ENCODE peak calls at places on chromosome 19, in six cellular contexts. R is IMR-90, H is uterus, U is cardiac muscle cell, Z is colonic mucosa, O is Peyer's patch. B is an unnamed sample.

GRCh38 chr19:27909185-27909840 is 1303.6 kb downstream of the UQCRFS1 start:
- DNase-seq in R (no peak), H (no peak), U (no peak), Z (no peak), O (no peak), B (no peak)

GRCh38 chr19:34228762-34229161 is 25.6 kb upstream of the GARRE1 start:
- DNase-seq in R (no peak), H (no peak), U (no peak), Z (no peak), O (no peak), B (no peak)

GRCh38 chr19:13877303-13877702 is 369 bp downstream of the NANOS3 start:
- DNase-seq in R (no peak), H (no peak), U (no peak), Z (no peak), O (no peak), B (no peak)

GRCh38 chr19:12996542-12997094 is 1.3 kb downstream of the NFIX start:
- DNase-seq in R (peak), H (no peak), U (no peak), Z (no peak), O (no peak), B (no peak)

GRCh38 chr19:14536926-14537692 is 7.7 kb downstream of the TECR start:
- DNase-seq in R (no peak), H (peak), U (peak), Z (peak), O (no peak), B (no peak)

GRCh38 chr19:38736413-38737280 is 7.6 kb downstream of the CAPN12 start:
- DNase-seq in R (no peak), H (peak), U (peak), Z (peak), O (peak), B (no peak)

GRCh38 chr19:13023666-13024065 is 28.4 kb downstream of the NFIX start:
- DNase-seq in R (no peak), H (no peak), U (no peak), Z (no peak), O (no peak), B (no peak)

GRCh38 chr19:7211191-7211988 is 82.8 kb downstream of the INSR start:
- DNase-seq in R (peak), H (peak), U (peak), Z (no peak), O (no peak), B (no peak)

GRCh38 chr19:22832031-22832762 is at the start of gene ZNF723:
- DNase-seq in R (no peak), H (no peak), U (no peak), Z (no peak), O (no peak), B (no peak)

GRCh38 chr19:40217921-40218890 is at the start of gene TTC9B:
- DNase-seq in R (no peak), H (no peak), U (peak), Z (no peak), O (no peak), B (no peak)

GRCh38 chr19:40220674-40221073 is 2.5 kb upstream of the TTC9B start:
- DNase-seq in R (no peak), H (no peak), U (no peak), Z (no peak), O (no peak), B (no peak)

GRCh38 chr19:40217027-40217810 is 965 bp downstream of the TTC9B start:
- DNase-seq in R (no peak), H (no peak), U (peak), Z (peak), O (no peak), B (no peak)

GRCh38 chr19:40221858-40222619 is 3.9 kb upstream of the TTC9B start:
- DNase-seq in R (peak), H (peak), U (peak), Z (peak), O (peak), B (peak)

DNA sequence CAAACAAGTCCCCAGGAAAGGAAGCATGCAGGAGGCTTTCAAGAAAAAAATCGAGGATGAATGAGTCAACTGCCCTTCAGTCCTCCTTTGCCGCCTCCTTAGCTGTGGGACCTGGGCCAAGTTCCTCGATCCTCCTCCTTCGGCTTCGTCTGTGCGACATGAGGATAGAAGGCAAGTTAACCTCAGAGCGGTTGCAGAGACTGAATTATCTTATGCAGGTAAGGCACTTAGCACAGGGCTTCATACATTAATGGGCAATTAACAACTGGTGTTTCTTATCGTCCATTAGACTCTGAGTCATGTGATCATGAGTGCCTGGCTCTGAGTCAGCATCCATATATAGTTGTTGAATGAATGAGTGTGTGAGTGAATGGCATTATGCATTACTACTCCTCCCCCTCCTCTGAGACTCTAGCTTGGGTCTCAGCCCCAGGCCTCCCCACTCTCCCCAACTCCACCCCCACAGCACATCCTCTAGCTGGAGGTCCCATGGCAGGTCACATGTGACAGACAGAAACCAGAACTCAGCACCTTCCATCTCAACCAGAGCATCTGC is 1.6 kb upstream of the TTC9B start:
- DNase-seq in R (peak), H (no peak), U (no peak), Z (no peak), O (no peak), B (no peak)
- H3K4me3 ChIP-seq in R (peak), H (no peak), U (no peak), Z (no peak), O (no peak), B (peak)

GRCh38 chr19:49427855-49428546 is 2.8 kb downstream of the GFY start:
- DNase-seq in R (no peak), H (no peak), U (no peak), Z (no peak), O (peak), B (no peak)
- TF ChIP-seq CTCF in R (no peak), H (no peak), U (no peak), Z (no peak), O (no peak), B (no peak)

GRCh38 chr19:4559569-4559968 is at the start of gene SEMA6B:
- DNase-seq in R (no peak), H (no peak), U (no peak), Z (no peak), O (no peak), B (no peak)
- H3K4me3 ChIP-seq in R (no peak), H (peak), U (no peak), Z (no peak), O (peak), B (no peak)

GRCh38 chr19:29784598-29785223 is 27.1 kb upstream of the CCNE1 start:
- DNase-seq in R (no peak), H (no peak), U (no peak), Z (no peak), O (no peak), B (no peak)

GRCh38 chr19:29783627-29784190 is 28.1 kb upstream of the CCNE1 start:
- DNase-seq in R (no peak), H (no peak), U (no peak), Z (no peak), O (no peak), B (no peak)

GRCh38 chr19:29789007-29789406 is 22.8 kb upstream of the CCNE1 start:
- DNase-seq in R (no peak), H (no peak), U (no peak), Z (no peak), O (no peak), B (no peak)

GRCh38 chr19:29785360-29785759 is 26.4 kb upstream of the CCNE1 start:
- DNase-seq in R (no peak), H (no peak), U (no peak), Z (no peak), O (no peak), B (no peak)

DNA sequence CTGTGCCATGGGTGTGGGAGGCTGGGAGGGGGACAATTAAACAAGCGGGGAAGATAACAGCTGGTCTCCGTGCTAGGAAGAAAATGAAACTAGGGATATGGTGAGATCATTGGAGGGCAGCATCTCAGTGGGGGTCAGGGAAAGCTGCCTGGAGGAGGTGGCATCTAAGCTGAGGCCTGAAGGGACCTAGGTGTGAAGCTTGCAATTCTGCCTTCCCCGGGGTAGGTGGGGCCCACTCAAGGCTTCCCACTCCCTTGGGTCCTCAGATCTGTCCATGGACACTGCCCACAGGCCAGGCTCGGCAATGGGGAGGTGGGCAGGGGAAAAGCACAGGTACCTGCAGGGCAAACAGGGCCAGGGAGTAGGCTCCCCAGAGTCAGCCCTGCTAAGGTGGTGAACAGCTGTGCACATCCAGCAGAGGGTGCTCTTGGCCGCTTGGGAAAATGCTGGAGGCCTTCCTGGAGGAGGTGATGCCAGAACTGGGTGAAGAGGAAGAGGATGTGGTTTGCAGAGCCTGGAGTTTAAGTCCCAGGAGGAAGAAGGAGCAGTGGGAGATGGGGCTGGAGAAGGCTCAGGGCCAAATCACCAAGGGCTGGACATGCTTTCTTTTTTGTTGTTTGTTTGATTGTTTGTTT is 25.7 kb upstream of the CCNE1 start:
- DNase-seq in R (no peak), H (no peak), U (no peak), Z (no peak), O (no peak), B (no peak)
- TF ChIP-seq CTCF in R (peak), H (no peak), U (no peak), Z (no peak), O (no peak), B (peak)

GRCh38 chr19:51019544-51019925 is at the start of gene KLK10:
- DNase-seq in R (no peak), H (no peak), U (no peak), Z (no peak), O (no peak), B (no peak)
- H3K4me3 ChIP-seq in R (peak), H (peak), U (peak), Z (peak), O (peak), B (no peak)

GRCh38 chr19:49916839-49917733 is 11.9 kb upstream of the ATF5 start:
- DNase-seq in R (no peak), H (no peak), U (no peak), Z (no peak), O (no peak), B (no peak)
- TF ChIP-seq CTCF in R (no peak), H (no peak), U (no peak), Z (no peak), O (no peak), B (no peak)

B was measured in AG09309.